ENCODE peak calls at places on chromosome 19, in seven cellular contexts. I is cardiac fibroblast, Z is BJ, U is pancreas, Y is OCI-LY7, O is GM23338, H is heart right ventricle. C is an unnamed sample.

GRCh38 chr19:45164577-45165335 is 4.0 kb upstream of the NKPD1 start:
- DNase-seq in I (peak), Z (no peak), O (peak), Y (peak), U (peak), H (peak), C (no peak)

GRCh38 chr19:53037101-53038097 is 7.1 kb upstream of the ERVV-2 start:
- DNase-seq in I (peak), O (peak), Z (no peak), H (peak), U (peak), Y (no peak), C (no peak)

GRCh38 chr19:39514840-39515550 is at the start of gene SELENOV:
- DNase-seq in H (no peak), U (no peak), I (peak), Y (no peak), Z (no peak), O (peak), C (no peak)

GRCh38 chr19:33758541-33759013 is 38.1 kb upstream of the KCTD15 start:
- DNase-seq in I (no peak), Z (no peak), H (no peak), O (no peak), U (no peak), Y (no peak), C (no peak)

GRCh38 chr19:42764836-42765235 is 642 bp downstream of the PSG8 start:
- DNase-seq in Y (no peak), I (no peak), O (no peak), H (no peak), U (no peak), Z (no peak), C (no peak)

GRCh38 chr19:290539-291521 is at the start of gene PLPP2:
- DNase-seq in O (peak), I (peak), Y (no peak), U (peak), Z (no peak), H (no peak), C (no peak)

GRCh38 chr19:2540646-2541454 is 64.9 kb downstream of the GADD45B start:
- DNase-seq in U (peak), Z (peak), O (peak), I (peak), Y (no peak), H (peak), C (peak)

GRCh38 chr19:47094557-47095517 is 18.7 kb downstream of the ZC3H4 start:
- DNase-seq in Z (no peak), H (no peak), I (no peak), U (peak), O (no peak), Y (no peak), C (no peak)

GRCh38 chr19:55601127-55601526 is 1.0 kb downstream of the ZNF524 start:
- DNase-seq in H (no peak), Y (no peak), I (no peak), U (no peak), O (no peak), Z (no peak), C (no peak)

GRCh38 chr19:28898279-28898678 is 314.7 kb downstream of the UQCRFS1 start:
- DNase-seq in Y (no peak), O (no peak), I (no peak), U (no peak), H (no peak), Z (peak), C (no peak)

GRCh38 chr19:24000656-24001055 is 86.0 kb downstream of the ZNF726 start:
- DNase-seq in I (no peak), O (no peak), U (no peak), Y (no peak), H (no peak), Z (no peak), C (no peak)

GRCh38 chr19:50669319-50670101 is 20.3 kb downstream of the C19orf81 start:
- DNase-seq in O (peak), Z (no peak), I (peak), U (peak), H (no peak), Y (peak), C (no peak)

GRCh38 chr19:46648961-46649960 is 11.7 kb downstream of the DACT3 start:
- DNase-seq in H (no peak), I (no peak), O (peak), Y (no peak), U (no peak), Z (no peak), C (no peak)

GRCh38 chr19:34678421-34678820 is 943 bp downstream of the ZNF302 start:
- DNase-seq in O (no peak), Z (no peak), U (peak), Y (no peak), H (no peak), I (no peak), C (no peak)

GRCh38 chr19:14563989-14564650 is 7.7 kb downstream of the NDUFB7 start:
- DNase-seq in Y (peak), H (no peak), O (peak), Z (no peak), I (peak), U (no peak), C (no peak)

GRCh38 chr19:17562097-17562496 is 6.6 kb downstream of the COLGALT1 start:
- DNase-seq in Z (no peak), H (no peak), I (no peak), Y (no peak), O (no peak), U (no peak), C (no peak)

GRCh38 chr19:17564783-17565182 is 9.3 kb downstream of the COLGALT1 start:
- DNase-seq in U (no peak), Z (no peak), Y (no peak), H (no peak), O (no peak), I (no peak), C (no peak)

GRCh38 chr19:17567940-17568339 is 12.5 kb downstream of the COLGALT1 start:
- DNase-seq in Z (no peak), H (no peak), I (no peak), O (no peak), U (no peak), Y (no peak), C (no peak)

GRCh38 chr19:17560205-17560595 is 4.8 kb downstream of the COLGALT1 start:
- DNase-seq in H (peak), U (no peak), Y (no peak), O (no peak), I (peak), Z (peak), C (no peak)

DNA sequence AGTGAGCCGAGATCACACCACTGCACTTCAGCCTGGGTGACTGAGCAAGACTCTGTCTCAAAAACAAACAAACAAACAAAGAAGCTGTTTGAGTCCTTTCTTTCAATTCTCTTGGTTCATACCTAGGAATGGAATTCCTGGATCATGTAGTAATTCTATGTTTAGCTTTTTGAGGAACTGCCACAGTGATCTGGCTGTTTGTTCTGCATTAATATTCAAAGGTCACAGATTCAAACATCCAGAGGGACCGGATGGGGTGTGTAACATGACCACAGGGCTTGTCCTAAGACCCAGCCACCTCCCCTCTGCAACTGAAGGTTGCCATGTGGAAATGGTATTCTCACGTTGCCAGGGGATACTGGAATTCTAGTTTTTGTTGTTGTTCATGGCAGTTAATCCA is 10.2 kb downstream of the COLGALT1 start:
- DNase-seq in H (no peak), I (no peak), Y (no peak), U (no peak), O (no peak), Z (no peak), C (no peak)
- H3K4me3 ChIP-seq in H (no peak), I (no peak), Y (no peak), U (no peak), O (no peak), Z (no peak), C (no peak)

DNA sequence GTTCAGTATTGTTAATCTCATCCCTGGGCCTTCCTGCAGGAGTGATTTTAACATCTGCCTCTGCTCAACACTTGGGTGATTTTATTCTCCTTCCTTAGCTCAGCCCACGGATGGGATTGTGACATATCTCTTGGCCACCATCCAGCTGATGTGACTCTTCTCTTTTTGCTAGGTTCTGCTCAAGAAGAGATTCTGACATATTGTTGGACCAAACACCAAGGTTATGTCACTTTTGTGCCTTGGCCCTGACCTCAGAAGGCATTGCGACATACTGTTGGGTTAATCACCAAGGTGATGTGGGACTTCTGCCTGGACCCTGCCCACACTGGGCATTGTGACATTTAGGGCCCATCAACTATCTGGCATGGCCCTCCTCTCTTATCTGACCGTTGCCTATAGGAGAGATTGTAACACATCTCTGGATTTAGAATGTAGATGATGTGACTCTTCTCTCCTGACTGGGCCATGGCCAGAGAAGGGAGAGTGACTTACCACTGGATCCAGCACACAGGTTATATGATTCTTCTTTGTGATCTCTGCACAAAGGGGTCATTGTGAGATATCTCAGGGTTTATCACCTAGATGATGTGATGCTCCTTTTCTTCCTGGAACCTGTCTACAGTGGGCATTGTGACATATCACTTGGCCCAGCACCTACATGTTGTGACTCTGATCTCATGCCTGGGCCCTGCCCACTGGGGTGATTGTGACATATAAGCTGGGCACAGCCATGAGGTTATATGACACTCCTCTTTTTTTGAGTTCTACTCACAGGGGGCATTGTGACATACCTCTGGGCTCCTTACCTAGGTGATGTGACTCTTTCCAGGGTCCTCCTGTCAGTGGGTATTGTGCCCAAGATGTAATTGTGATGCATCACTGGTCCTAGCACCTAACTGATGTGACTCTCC is 88.8 kb downstream of the ZNF429 start:
- DNase-seq in Z (no peak), U (no peak), O (no peak), I (no peak), H (no peak), Y (no peak), C (no peak)
- TF ChIP-seq CTCF in Z (no peak), U (no peak), O (no peak), I (no peak), H (no peak), Y (no peak), C (no peak)

GRCh38 chr19:54121259-54121658 is 5.7 kb downstream of the PRPF31 start:
- DNase-seq in O (no peak), Z (no peak), I (no peak), Y (no peak), H (no peak), U (no peak), C (no peak)
- H3K4me3 ChIP-seq in O (no peak), Z (no peak), I (no peak), Y (no peak), H (no peak), U (no peak), C (no peak)

GRCh38 chr19:15629003-15629880 is 11.5 kb upstream of the CYP4F3 start:
- DNase-seq in Z (no peak), U (peak), I (peak), O (peak), H (peak), Y (peak), C (no peak)
- TF ChIP-seq CTCF in Z (peak), U (peak), I (peak), O (peak), H (peak), Y (peak), C (peak)

GRCh38 chr19:15672580-15673175 is at the start of gene CYP4F12:
- DNase-seq in Y (no peak), I (peak), Z (no peak), O (peak), U (peak), H (peak), C (no peak)
- H3K4me3 ChIP-seq in Y (no peak), I (no peak), Z (no peak), O (no peak), U (no peak), H (peak), C (no peak)

DNA sequence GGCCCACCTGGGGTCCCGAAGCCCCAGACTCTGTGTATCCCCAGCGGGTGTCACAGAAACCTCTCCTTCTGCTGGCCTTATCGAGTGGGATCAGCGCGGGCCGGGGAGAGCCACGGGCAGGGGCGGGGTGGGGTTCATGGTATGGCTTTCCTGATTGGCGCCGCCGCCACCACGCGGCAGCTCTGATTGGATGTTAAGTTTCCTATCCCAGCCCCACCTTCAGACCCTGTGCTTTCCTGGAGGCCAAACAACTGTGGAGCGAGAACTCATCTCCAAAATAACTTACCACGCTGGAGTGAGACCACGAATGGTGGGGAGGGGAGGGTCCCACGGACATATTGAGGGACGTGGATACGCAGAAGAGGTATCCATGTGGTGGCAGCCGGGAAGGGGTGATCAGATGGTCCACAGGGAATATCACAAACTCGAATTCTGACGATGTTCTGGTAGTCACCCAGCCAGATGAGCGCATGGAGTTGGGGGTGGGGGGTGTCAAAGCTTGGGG is 1.0 kb upstream of the ICAM5 start:
- DNase-seq in I (no peak), Z (no peak), Y (peak), H (no peak), O (peak), U (no peak), C (no peak)
- TF ChIP-seq CTCF in I (no peak), Z (no peak), Y (no peak), H (no peak), O (no peak), U (no peak), C (no peak)

GRCh38 chr19:41445575-41445974 is 2.6 kb downstream of the ERICH4 start:
- DNase-seq in U (no peak), I (no peak), Z (no peak), Y (no peak), O (no peak), H (no peak), C (no peak)

GRCh38 chr19:41447732-41448332 is 4.9 kb downstream of the ERICH4 start:
- DNase-seq in Z (no peak), Y (no peak), I (no peak), O (no peak), U (no peak), H (no peak), C (no peak)

GRCh38 chr19:41452584-41453275 is 9.8 kb downstream of the ERICH4 start:
- DNase-seq in I (no peak), Z (no peak), H (no peak), U (no peak), O (no peak), Y (no peak), C (no peak)

GRCh38 chr19:41449865-41450178 is 6.9 kb downstream of the ERICH4 start:
- DNase-seq in U (no peak), Y (no peak), O (no peak), I (no peak), Z (no peak), H (no peak), C (no peak)

DNA sequence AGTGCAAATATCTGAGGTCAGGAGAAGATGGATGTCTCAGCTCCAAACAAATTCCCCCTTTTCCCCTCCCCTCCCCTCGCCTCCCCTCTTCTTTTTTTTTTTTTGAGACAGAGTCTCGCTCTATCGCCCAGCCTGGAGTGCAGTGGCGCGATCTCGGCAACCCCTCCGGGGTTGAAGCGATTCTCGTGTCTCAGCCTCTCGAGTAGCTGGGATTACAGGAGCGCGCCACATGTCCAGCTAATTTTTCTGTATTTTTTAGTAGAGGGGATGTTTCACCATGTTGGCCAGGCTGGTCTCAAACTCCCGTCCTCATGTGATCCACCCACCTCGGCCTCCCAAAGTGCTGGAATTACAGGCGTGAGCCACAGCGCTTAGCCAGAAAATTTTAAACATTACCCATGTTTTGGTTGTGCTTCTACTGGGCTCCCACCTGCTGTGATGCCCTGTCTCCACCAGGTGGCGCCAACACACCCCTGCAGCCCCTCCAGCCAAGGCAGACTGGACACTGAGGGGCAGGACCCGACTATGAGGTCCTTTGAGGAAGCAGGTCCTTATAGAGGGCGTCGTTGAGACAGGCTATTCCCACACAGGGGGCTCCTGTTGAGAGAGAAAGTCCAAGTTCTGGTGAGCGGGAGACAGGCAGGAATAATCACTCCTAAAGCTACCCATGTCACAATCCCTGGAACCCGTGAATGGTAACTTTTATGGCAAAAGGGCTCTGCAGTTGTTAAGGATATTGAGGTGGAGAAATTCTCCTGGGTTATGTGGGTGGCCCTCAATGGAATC is 6.3 kb downstream of the ERICH4 start:
- DNase-seq in I (peak), O (peak), H (peak), Y (peak), Z (no peak), U (peak), C (no peak)
- H3K4me3 ChIP-seq in I (peak), O (peak), H (no peak), Y (peak), Z (peak), U (no peak), C (no peak)

GRCh38 chr19:5678071-5678682 is 2.1 kb downstream of the MICOS13 start:
- DNase-seq in O (no peak), U (no peak), Z (no peak), H (no peak), Y (no peak), I (no peak), C (no peak)

GRCh38 chr19:5679289-5680082 is 830 bp downstream of the MICOS13 start:
- DNase-seq in Z (no peak), U (no peak), H (no peak), I (no peak), Y (no peak), O (no peak), C (no peak)

GRCh38 chr19:5681446-5682292 is 842 bp downstream of the HSD11B1L start:
- DNase-seq in H (no peak), O (no peak), I (no peak), U (no peak), Y (no peak), Z (no peak), C (no peak)

GRCh38 chr19:5680437-5681368 is at the start of the genes HSD11B1L and MICOS13:
- DNase-seq in Z (peak), H (peak), Y (peak), O (peak), U (peak), I (peak), C (peak)

GRCh38 chr19:5680083-5680436 is 256 bp downstream of the MICOS13 start:
- DNase-seq in O (peak), H (no peak), I (no peak), Y (no peak), U (no peak), Z (no peak), C (no peak)
- TF ChIP-seq CTCF in O (no peak), H (no peak), I (no peak), Y (no peak), U (no peak), Z (no peak), C (no peak)

GRCh38 chr19:38001158-38001781 is 94.3 kb downstream of the SIPA1L3 start:
- DNase-seq in H (no peak), Y (no peak), Z (no peak), O (no peak), I (no peak), U (no peak), C (no peak)

GRCh38 chr19:38003427-38004099 is 96.6 kb downstream of the SIPA1L3 start:
- DNase-seq in H (peak), O (peak), Z (no peak), U (peak), I (peak), Y (peak), C (no peak)

GRCh38 chr19:37998801-37999308 is 91.8 kb downstream of the SIPA1L3 start:
- DNase-seq in I (no peak), H (no peak), Y (no peak), U (no peak), O (no peak), Z (no peak), C (no peak)

GRCh38 chr19:37997911-37998344 is 90.9 kb downstream of the SIPA1L3 start:
- DNase-seq in H (no peak), Y (no peak), I (peak), Z (peak), O (no peak), U (no peak), C (peak)

GRCh38 chr19:37999309-38000213 is 92.6 kb downstream of the SIPA1L3 start:
- DNase-seq in U (no peak), I (peak), Z (peak), O (no peak), Y (no peak), H (peak), C (peak)
- H3K4me3 ChIP-seq in U (no peak), I (no peak), Z (no peak), O (no peak), Y (no peak), H (no peak), C (no peak)

C was measured in retinal pigment epithelial cell.